ENCODE peak calls at places on chromosomes 1 and 21, in four cellular contexts. One of them, this sample, is unnamed.

GRCh38 chr1:58165073-58165472 is 381.5 kb downstream of the OMA1 start:
- DNase-seq in foreskin fibroblast: no peak
- DNase-seq in CD4-positive, alpha-beta memory T cell: no peak
- DNase-seq in right cardiac atrium: no peak
- DNase-seq in this sample: no peak

GRCh38 chr1:33424205-33424604 is 6.7 kb downstream of the PHC2 start:
- DNase-seq in CD4-positive, alpha-beta memory T cell: no peak
- DNase-seq in right cardiac atrium: no peak
- DNase-seq in foreskin fibroblast: peak; percentile 27
- DNase-seq in this sample: peak; percentile 57

GRCh38 chr1:22317231-22317919 is 134.3 kb upstream of the ZBTB40 start:
- DNase-seq in foreskin fibroblast: no peak
- DNase-seq in right cardiac atrium: no peak
- DNase-seq in CD4-positive, alpha-beta memory T cell: no peak
- DNase-seq in this sample: peak; percentile 25

GRCh38 chr1:158035976-158036583 is 42.6 kb downstream of the KIRREL1 start:
- DNase-seq in CD4-positive, alpha-beta memory T cell: no peak
- DNase-seq in foreskin fibroblast: peak; percentile 51
- DNase-seq in right cardiac atrium: no peak
- DNase-seq in this sample: peak; percentile 66

GRCh38 chr1:204523605-204524215 is 7.5 kb downstream of the MDM4 start:
- DNase-seq in CD4-positive, alpha-beta memory T cell: no peak
- DNase-seq in foreskin fibroblast: no peak
- DNase-seq in right cardiac atrium: no peak
- DNase-seq in this sample: no peak

GRCh38 chr1:239386453-239387303 is at the start of gene CHRM3:
- DNase-seq in foreskin fibroblast: peak; percentile 0
- DNase-seq in CD4-positive, alpha-beta memory T cell: no peak
- DNase-seq in right cardiac atrium: peak; percentile 62
- DNase-seq in this sample: no peak

GRCh38 chr1:204241050-204241449 is 27.3 kb upstream of the GOLT1A start:
- DNase-seq in foreskin fibroblast: no peak
- DNase-seq in right cardiac atrium: no peak
- DNase-seq in CD4-positive, alpha-beta memory T cell: no peak
- DNase-seq in this sample: no peak

GRCh38 chr1:6690186-6690585 is 11.4 kb downstream of the DNAJC11 start:
- DNase-seq in right cardiac atrium: no peak
- DNase-seq in foreskin fibroblast: no peak
- DNase-seq in CD4-positive, alpha-beta memory T cell: no peak
- DNase-seq in this sample: no peak

GRCh38 chr21:42309753-42310213 is 5.4 kb downstream of the TFF3 start:
- DNase-seq in CD4-positive, alpha-beta memory T cell: peak; percentile 60
- DNase-seq in right cardiac atrium: peak; percentile 78
- DNase-seq in foreskin fibroblast: no peak
- DNase-seq in this sample: peak; percentile 12

GRCh38 chr1:13624526-13624925 is 40.9 kb downstream of the PDPN start:
- DNase-seq in CD4-positive, alpha-beta memory T cell: no peak
- DNase-seq in right cardiac atrium: no peak
- DNase-seq in foreskin fibroblast: no peak
- DNase-seq in this sample: no peak

GRCh38 chr1:163897401-163898169 is 575.8 kb downstream of the NUF2 start:
- DNase-seq in foreskin fibroblast: peak; percentile 93
- DNase-seq in right cardiac atrium: peak; percentile 75
- DNase-seq in CD4-positive, alpha-beta memory T cell: no peak
- DNase-seq in this sample: no peak

GRCh38 chr1:4675454-4676186 is 21.2 kb downstream of the AJAP1 start:
- DNase-seq in CD4-positive, alpha-beta memory T cell: no peak
- DNase-seq in right cardiac atrium: no peak
- DNase-seq in foreskin fibroblast: no peak
- DNase-seq in this sample: no peak

GRCh38 chr21:26388731-26389231 is 184.3 kb downstream of the CYYR1 start:
- DNase-seq in foreskin fibroblast: peak; percentile 69
- DNase-seq in right cardiac atrium: no peak
- DNase-seq in CD4-positive, alpha-beta memory T cell: no peak
- DNase-seq in this sample: peak; percentile 50

GRCh38 chr1:67853704-67854103 is 20.4 kb upstream of the GNG12 start:
- DNase-seq in CD4-positive, alpha-beta memory T cell: no peak
- DNase-seq in right cardiac atrium: peak; percentile 82
- DNase-seq in foreskin fibroblast: peak; percentile 69
- DNase-seq in this sample: peak; percentile 76

GRCh38 chr1:155598842-155599331 is 11.1 kb upstream of the MSTO1 start:
- DNase-seq in right cardiac atrium: no peak
- DNase-seq in foreskin fibroblast: peak; percentile 58
- DNase-seq in CD4-positive, alpha-beta memory T cell: peak; percentile 10
- DNase-seq in this sample: peak; percentile 47

GRCh38 chr1:46558141-46558963 is 6.9 kb upstream of the KNCN start:
- DNase-seq in right cardiac atrium: no peak
- DNase-seq in foreskin fibroblast: no peak
- DNase-seq in CD4-positive, alpha-beta memory T cell: no peak
- DNase-seq in this sample: no peak

GRCh38 chr1:35506960-35507901 is 50.0 kb downstream of the KIAA0319L start:
- DNase-seq in foreskin fibroblast: no peak
- DNase-seq in right cardiac atrium: no peak
- DNase-seq in CD4-positive, alpha-beta memory T cell: peak; percentile 38
- DNase-seq in this sample: no peak
- H3K4me3 ChIP-seq in foreskin fibroblast: no peak overlapping the region
- H3K4me3 ChIP-seq in right cardiac atrium: no peak overlapping the region
- H3K4me3 ChIP-seq in CD4-positive, alpha-beta memory T cell: peak overlapping the region; percentile 47
- H3K4me3 ChIP-seq in this sample: peak overlapping the region; percentile 45

GRCh38 chr1:905811-906531 is 17.8 kb upstream of the SAMD11 start:
- DNase-seq in CD4-positive, alpha-beta memory T cell: no peak
- DNase-seq in right cardiac atrium: peak; percentile 79
- DNase-seq in foreskin fibroblast: no peak
- DNase-seq in this sample: no peak

GRCh38 chr1:903305-903704 is 20.4 kb upstream of the SAMD11 start:
- DNase-seq in foreskin fibroblast: no peak
- DNase-seq in CD4-positive, alpha-beta memory T cell: no peak
- DNase-seq in right cardiac atrium: no peak
- DNase-seq in this sample: no peak

GRCh38 chr1:905071-905749 is 18.5 kb upstream of the SAMD11 start:
- DNase-seq in CD4-positive, alpha-beta memory T cell: peak; percentile 13
- DNase-seq in foreskin fibroblast: no peak
- DNase-seq in right cardiac atrium: peak; percentile 92
- DNase-seq in this sample: peak; percentile 73

GRCh38 chr1:903721-904270 is 19.9 kb upstream of the SAMD11 start:
- DNase-seq in right cardiac atrium: peak; percentile 77
- DNase-seq in foreskin fibroblast: no peak
- DNase-seq in CD4-positive, alpha-beta memory T cell: no peak
- DNase-seq in this sample: no peak

DNA sequence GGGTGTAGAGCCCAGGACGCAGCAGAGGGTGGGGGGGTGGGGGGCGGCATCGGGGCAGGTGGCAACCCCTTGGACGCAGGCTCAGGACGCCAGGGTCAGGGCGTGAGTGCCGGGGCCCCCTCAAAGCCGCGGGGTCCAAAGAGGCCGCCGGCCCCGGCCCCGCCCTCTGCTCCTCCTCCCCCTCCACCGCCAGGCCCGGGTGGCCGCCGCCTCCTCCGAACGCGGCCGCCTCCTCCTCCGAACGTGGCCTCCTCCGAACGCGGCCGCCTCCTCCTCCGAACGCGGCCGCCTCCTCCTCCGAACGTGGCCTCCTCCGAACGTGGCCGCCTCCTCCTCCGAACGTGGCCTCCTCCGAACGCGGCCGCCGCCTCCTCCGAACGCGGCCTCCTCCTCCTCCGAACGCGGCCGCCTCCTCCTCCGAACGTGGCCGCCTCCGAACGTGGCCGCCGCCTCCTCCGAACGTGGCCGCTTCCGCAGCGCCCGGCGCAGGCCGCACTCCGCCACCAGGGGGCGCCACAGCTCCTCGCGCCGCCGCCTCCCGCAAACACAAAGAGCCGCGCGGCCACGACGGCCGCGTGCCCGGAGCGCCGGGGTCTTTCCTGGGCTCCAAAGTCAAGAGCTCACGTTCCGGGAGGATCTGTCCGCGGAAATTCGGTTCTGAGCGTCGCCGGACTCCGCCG is 19.3 kb upstream of the SAMD11 start:
- DNase-seq in CD4-positive, alpha-beta memory T cell: peak; percentile 88
- DNase-seq in foreskin fibroblast: peak; percentile 81
- DNase-seq in right cardiac atrium: peak; percentile 95
- DNase-seq in this sample: peak; percentile 76
- H3K4me3 ChIP-seq in CD4-positive, alpha-beta memory T cell: no peak overlapping the region
- H3K4me3 ChIP-seq in foreskin fibroblast: peak overlapping the region; percentile 44
- H3K4me3 ChIP-seq in right cardiac atrium: peak overlapping the region; percentile 21
- H3K4me3 ChIP-seq in this sample: no peak overlapping the region

DNA sequence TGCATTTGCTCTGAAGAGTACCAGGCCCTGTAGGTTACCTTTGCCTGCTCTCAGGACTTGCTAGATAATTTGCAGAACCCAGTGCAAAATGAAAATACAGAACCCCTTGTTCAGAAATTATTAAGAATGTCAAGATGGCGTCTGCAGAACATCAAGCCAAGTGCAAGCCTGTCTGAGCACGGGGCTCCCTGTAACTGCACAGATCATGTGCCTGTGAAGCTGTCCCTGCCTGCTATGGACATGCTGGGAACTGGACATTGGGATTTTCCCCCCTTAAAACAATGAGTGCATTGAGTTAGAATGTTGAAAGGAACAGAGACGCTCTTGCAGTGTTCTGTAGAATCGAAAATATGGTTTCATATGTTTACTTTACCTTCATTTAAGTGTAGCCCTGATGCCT is 2.9 kb downstream of the CLDN14 start:
- DNase-seq in right cardiac atrium: no peak
- DNase-seq in foreskin fibroblast: no peak
- DNase-seq in CD4-positive, alpha-beta memory T cell: no peak
- DNase-seq in this sample: peak; percentile 6
- H3K4me3 ChIP-seq in right cardiac atrium: no peak overlapping the region
- H3K4me3 ChIP-seq in foreskin fibroblast: no peak overlapping the region
- H3K4me3 ChIP-seq in CD4-positive, alpha-beta memory T cell: no peak overlapping the region
- H3K4me3 ChIP-seq in this sample: no peak overlapping the region

DNA sequence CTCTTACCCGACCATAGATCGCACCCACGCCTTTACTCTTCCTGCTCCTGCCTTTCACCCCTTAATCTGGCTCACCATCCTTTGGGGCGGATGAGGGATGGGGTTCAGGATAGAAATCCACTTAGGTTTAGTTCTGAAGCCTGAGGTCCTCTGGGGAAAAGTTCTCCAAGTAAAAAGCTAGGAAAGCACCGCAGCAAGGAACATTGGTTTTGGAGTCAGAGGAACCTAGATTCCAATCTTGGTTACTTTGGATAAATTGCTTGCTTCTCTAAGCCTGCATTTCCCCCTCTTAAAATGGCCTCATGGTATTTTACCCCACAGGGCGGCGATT is 988 bp upstream of the ASAP3 start:
- DNase-seq in CD4-positive, alpha-beta memory T cell: no peak
- DNase-seq in foreskin fibroblast: no peak
- DNase-seq in right cardiac atrium: no peak
- DNase-seq in this sample: no peak
- H3K4me3 ChIP-seq in CD4-positive, alpha-beta memory T cell: no peak overlapping the region
- H3K4me3 ChIP-seq in foreskin fibroblast: peak overlapping the region; percentile 62
- H3K4me3 ChIP-seq in right cardiac atrium: peak overlapping the region; percentile 99
- H3K4me3 ChIP-seq in this sample: peak overlapping the region; percentile 75

GRCh38 chr1:161421456-161421855 is 53.8 kb upstream of the CFAP126 start:
- DNase-seq in CD4-positive, alpha-beta memory T cell: no peak
- DNase-seq in foreskin fibroblast: no peak
- DNase-seq in right cardiac atrium: no peak
- DNase-seq in this sample: no peak

DNA sequence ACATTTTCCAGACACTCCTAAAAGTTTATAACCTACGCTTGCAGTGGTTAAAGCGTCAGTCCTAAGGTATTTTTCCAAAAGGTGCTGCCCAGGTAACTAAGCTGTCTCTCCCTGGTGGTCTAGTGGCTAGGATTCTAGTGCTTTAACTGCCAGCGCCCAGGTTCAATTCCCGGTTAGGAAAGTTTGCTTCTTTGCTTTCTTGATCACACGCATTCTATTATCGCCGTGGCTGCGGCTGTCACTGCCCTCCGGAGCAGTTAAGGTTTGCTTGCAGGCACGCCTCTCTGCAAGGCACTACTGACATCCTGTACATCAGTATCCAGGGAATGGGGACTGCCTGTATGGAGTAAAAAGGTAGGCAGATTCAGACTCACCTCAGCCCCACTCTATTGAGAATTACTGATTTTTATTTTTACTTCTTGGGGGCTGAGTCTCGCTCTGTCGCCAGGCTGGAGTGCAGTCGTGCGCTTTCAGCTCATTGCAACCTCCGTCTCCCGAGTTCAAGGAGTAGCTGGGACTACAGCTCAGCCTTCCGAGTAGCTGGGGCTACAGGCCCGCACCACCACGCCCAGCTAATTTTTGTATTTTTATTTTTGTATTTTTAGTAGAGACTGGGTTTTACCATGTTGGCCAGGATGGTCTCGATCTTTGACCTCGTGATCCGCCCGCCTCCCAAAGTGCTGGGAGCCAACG is 53.2 kb upstream of the CFAP126 start:
- DNase-seq in foreskin fibroblast: no peak
- DNase-seq in right cardiac atrium: no peak
- DNase-seq in CD4-positive, alpha-beta memory T cell: no peak
- DNase-seq in this sample: peak; percentile 27
- H3K4me3 ChIP-seq in foreskin fibroblast: no peak overlapping the region
- H3K4me3 ChIP-seq in right cardiac atrium: no peak overlapping the region
- H3K4me3 ChIP-seq in CD4-positive, alpha-beta memory T cell: no peak overlapping the region
- H3K4me3 ChIP-seq in this sample: no peak overlapping the region

DNA sequence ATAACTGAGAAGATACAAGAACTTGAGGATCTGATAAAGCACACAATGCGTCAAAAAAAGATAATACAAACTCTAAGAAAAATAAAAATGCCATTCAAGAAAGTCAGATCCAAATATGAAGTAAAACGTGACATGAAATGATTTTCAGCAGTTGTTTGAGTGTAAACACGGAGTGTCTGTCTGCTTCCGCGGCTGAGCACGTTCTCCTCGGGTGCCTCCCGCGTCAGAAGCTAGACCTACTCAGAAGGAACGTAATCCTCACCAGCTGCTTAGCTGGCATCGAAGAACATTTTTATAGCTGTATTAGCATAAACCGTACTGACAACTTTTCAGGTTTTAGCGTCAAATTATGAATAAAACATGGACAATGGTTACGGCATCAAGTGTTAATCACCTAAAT is 40.3 kb downstream of the RCAN1 start:
- DNase-seq in foreskin fibroblast: no peak
- DNase-seq in CD4-positive, alpha-beta memory T cell: no peak
- DNase-seq in right cardiac atrium: no peak
- DNase-seq in this sample: no peak
- H3K4me3 ChIP-seq in foreskin fibroblast: no peak overlapping the region
- H3K4me3 ChIP-seq in CD4-positive, alpha-beta memory T cell: no peak overlapping the region
- H3K4me3 ChIP-seq in right cardiac atrium: no peak overlapping the region
- H3K4me3 ChIP-seq in this sample: no peak overlapping the region

This sample was measured in mesenchymal stem cell.